ENCODE peak calls at places on chromosomes 13 and 19, in five cellular contexts. P is GM23248; Q is AG04450; Z is neuronal stem cell; B is CD4-positive, CD25-positive, alpha-beta regulatory T cell. V is an unnamed sample. For H3K9me3, the result is how much of the 10 kb centered on the place peaks cover.

GRCh38 chr19:2261438-2262172 is 5.4 kb upstream of the JSRP1 start:
- DNase-seq in B (peak), Q (no peak), P (peak), Z (no peak), V (peak)

GRCh38 chr19:54248016-54248601 is 5.5 kb upstream of the LILRA6 start:
- DNase-seq in B (no peak), Q (no peak), Z (no peak), P (peak), V (peak)

GRCh38 chr19:40433391-40434216 is 7.8 kb upstream of the SERTAD1 start:
- DNase-seq in P (peak), B (peak), Q (peak), Z (peak), V (peak)

GRCh38 chr13:73293902-73294523 is 235.2 kb downstream of the KLF5 start:
- DNase-seq in Q (no peak), Z (no peak), B (no peak), P (no peak), V (no peak)

GRCh38 chr19:30360378-30361106 is 11.6 kb upstream of the ZNF536 start:
- DNase-seq in Z (no peak), B (no peak), Q (no peak), P (no peak), V (no peak)

GRCh38 chr13:27853871-27854270 is 61.6 kb downstream of the GSX1 start:
- DNase-seq in Z (no peak), B (no peak), Q (no peak), P (peak), V (no peak)

GRCh38 chr13:98484289-98485219 is 92.4 kb downstream of the STK24 start:
- DNase-seq in P (peak), Z (peak), Q (no peak), B (peak), V (peak)

GRCh38 chr19:35714601-35715354 is 3.0 kb upstream of the KMT2B start:
- DNase-seq in B (no peak), P (no peak), Q (no peak), Z (no peak), V (no peak)

GRCh38 chr19:40147693-40148347 is 43.4 kb upstream of the MAP3K10 start:
- DNase-seq in B (no peak), P (peak), Z (no peak), Q (peak), V (no peak)

GRCh38 chr19:50384685-50385535 is 763 bp downstream of the POLD1 start:
- DNase-seq in Z (peak), P (peak), B (no peak), Q (no peak), V (no peak)

GRCh38 chr13:53018690-53019647 is 9.6 kb upstream of the OLFM4 start:
- DNase-seq in Q (no peak), Z (no peak), B (no peak), P (no peak), V (no peak)

GRCh38 chr19:40221858-40222619 is 3.9 kb upstream of the TTC9B start:
- DNase-seq in Q (peak), Z (peak), P (peak), B (peak), V (peak)

GRCh38 chr13:43245374-43245964 is 222.1 kb downstream of the DNAJC15 start:
- DNase-seq in P (peak), Z (no peak), B (no peak), Q (peak), V (no peak)

GRCh38 chr19:56983148-56983547 is 136.6 kb upstream of the USP29 start:
- DNase-seq in Z (peak), Q (no peak), B (no peak), P (no peak), V (no peak)

GRCh38 chr19:56983804-56984203 is 136.0 kb upstream of the USP29 start:
- DNase-seq in Z (no peak), Q (no peak), P (no peak), B (no peak), V (no peak)

GRCh38 chr19:56993851-56994250 is 125.9 kb upstream of the USP29 start:
- DNase-seq in P (no peak), Q (no peak), Z (no peak), B (no peak), V (no peak)

GRCh38 chr19:56987184-56987583 is 132.6 kb upstream of the USP29 start:
- DNase-seq in Q (no peak), Z (no peak), B (no peak), P (no peak), V (no peak)

GRCh38 chr19:56988271-56988670 is 131.5 kb upstream of the USP29 start:
- DNase-seq in P (no peak), Q (no peak), B (no peak), Z (no peak), V (no peak)
- H3K9me3 ChIP-seq in P (under half), Q (half or more), B (under half), Z (under half), V (under half)

DNA sequence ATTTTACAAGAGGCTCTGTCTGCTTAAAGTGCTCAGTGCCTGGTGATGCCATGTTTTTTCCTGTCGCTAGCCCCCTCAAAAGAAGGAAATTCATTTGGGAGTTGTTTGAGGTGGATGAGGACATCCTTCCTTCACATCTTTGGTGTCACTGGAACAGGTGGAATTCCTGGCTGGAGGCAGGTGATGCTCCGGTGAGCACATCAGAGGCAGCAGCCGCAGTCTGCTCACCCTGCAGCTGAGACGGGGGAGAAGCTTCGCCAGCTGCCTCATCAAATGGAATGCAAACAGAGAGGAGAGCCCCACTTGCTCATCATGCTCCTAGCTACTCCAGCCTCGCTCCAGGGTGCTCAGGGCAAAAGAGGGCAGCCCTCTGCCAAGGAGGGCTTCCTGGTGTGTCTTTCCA is 74.1 kb upstream of the UBL3 start:
- DNase-seq in B (no peak), Q (no peak), Z (no peak), P (peak), V (no peak)
- H3K27ac ChIP-seq in B (no peak), Q (peak), Z (no peak), P (peak), V (peak)

GRCh38 chr19:48877900-48878218 is 5.6 kb downstream of the PPP1R15A start:
- DNase-seq in Q (no peak), P (peak), Z (no peak), B (no peak), V (no peak)

GRCh38 chr19:48879025-48879572 is 6.9 kb downstream of the PPP1R15A start:
- DNase-seq in Q (no peak), B (no peak), Z (no peak), P (no peak), V (no peak)

GRCh38 chr19:48881741-48882657 is 9.8 kb downstream of the PPP1R15A start:
- DNase-seq in Q (no peak), Z (no peak), P (peak), B (no peak), V (no peak)

GRCh38 chr19:48874309-48875135 is 2.3 kb downstream of the PPP1R15A start:
- DNase-seq in B (peak), P (peak), Q (no peak), Z (no peak), V (peak)

GRCh38 chr19:48878219-48879024 is 6.2 kb downstream of the PPP1R15A start:
- DNase-seq in Q (no peak), P (peak), B (no peak), Z (no peak), V (no peak)
- H3K4me3 ChIP-seq in Q (no peak), P (no peak), B (no peak), Z (no peak), V (no peak)

GRCh38 chr19:37563518-37563917 is 31.1 kb downstream of the ZNF571 start:
- DNase-seq in B (no peak), Q (no peak), P (no peak), Z (no peak), V (no peak)

GRCh38 chr19:37565370-37565669 is 29.3 kb downstream of the ZNF571 start:
- DNase-seq in B (no peak), Q (no peak), Z (no peak), P (no peak), V (no peak)

GRCh38 chr19:37564624-37565369 is 29.8 kb downstream of the ZNF571 start:
- DNase-seq in P (no peak), Q (no peak), B (no peak), Z (no peak), V (no peak)
- H3K9me3 ChIP-seq in P (half or more), Q (under half), B (half or more), Z (under half), V (under half)

GRCh38 chr13:44313674-44314073 is 60.0 kb upstream of the SERP2 start:
- DNase-seq in Q (no peak), B (no peak), Z (no peak), P (peak), V (no peak)
- H3K27ac ChIP-seq in Q (peak), B (no peak), Z (no peak), P (peak), V (no peak)

GRCh38 chr13:26540319-26540718 is 17.2 kb upstream of the WASF3 start:
- DNase-seq in P (no peak), B (no peak), Q (no peak), Z (no peak), V (peak)

GRCh38 chr13:26541678-26542553 is 15.6 kb upstream of the WASF3 start:
- DNase-seq in Q (no peak), Z (no peak), B (no peak), P (no peak), V (no peak)

GRCh38 chr13:26541041-26541440 is 16.4 kb upstream of the WASF3 start:
- DNase-seq in B (no peak), P (no peak), Z (no peak), Q (no peak), V (no peak)

GRCh38 chr13:26538363-26539317 is 18.8 kb upstream of the WASF3 start:
- DNase-seq in Q (no peak), Z (no peak), P (peak), B (no peak), V (no peak)

GRCh38 chr13:26539738-26540292 is 17.7 kb upstream of the WASF3 start:
- DNase-seq in B (no peak), Q (no peak), Z (no peak), P (no peak), V (peak)
- H3K4me3 ChIP-seq in B (no peak), Q (no peak), Z (no peak), P (no peak), V (no peak)

DNA sequence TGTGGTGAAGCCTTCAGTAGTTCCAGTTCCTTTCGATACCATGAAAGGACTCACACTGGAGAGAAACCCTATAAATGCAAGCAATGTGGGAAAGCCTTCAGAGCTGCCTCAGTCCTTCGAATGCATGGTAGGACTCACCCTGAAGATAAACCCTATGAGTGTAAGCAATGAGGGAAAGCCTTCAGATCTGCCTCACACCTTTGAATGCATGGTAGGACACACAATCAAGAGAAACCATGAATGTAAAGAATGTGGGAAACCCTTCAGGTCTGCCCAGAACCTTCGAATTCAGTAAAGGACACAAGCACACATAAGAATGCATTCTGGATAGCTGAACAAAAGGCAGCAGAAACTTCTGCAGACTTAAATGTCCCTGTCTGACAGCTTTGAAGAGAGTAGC is 18.3 kb downstream of the ZNF69 start:
- DNase-seq in B (no peak), Q (no peak), P (no peak), Z (no peak), V (no peak)
- H3K9me3 ChIP-seq in B (under half), Q (under half), P (under half), Z (under half), V (half or more)

GRCh38 chr13:46496086-46496485 is 56.9 kb upstream of the LRCH1 start:
- DNase-seq in Z (no peak), P (no peak), B (no peak), Q (no peak), V (no peak)
- H3K27ac ChIP-seq in Z (no peak), P (no peak), B (no peak), Q (no peak), V (no peak)

V was measured in psoas muscle.